ENCODE peak calls at places on chromosomes 2 and 18, in nine cellular contexts. L, Z, R, O, G, V, Y, F and H are unnamed samples.

GRCh38 chr2:2644040-2644439 is 313.0 kb upstream of the MYT1L start:
- DNase-seq in V (no peak), R (no peak), G (no peak), F (no peak), Y (no peak), O (no peak), Z (no peak), L (no peak), H (no peak)

GRCh38 chr2:120470041-120470716 is 124.2 kb downstream of the INHBB start:
- DNase-seq in V (peak; percentile 69), F (peak; percentile 91), L (no peak), G (no peak), Y (peak; percentile 83), Z (peak; percentile 93), O (peak; percentile 84), R (peak; percentile 89), H (no peak)

GRCh38 chr2:235903803-235904637 is 264.2 kb downstream of the GBX2 start:
- DNase-seq in L (no peak), O (no peak), Z (no peak), V (no peak), G (no peak), R (no peak), F (no peak), Y (no peak), H (no peak)

GRCh38 chr18:79546781-79547272 is 132.8 kb upstream of the CTDP1 start:
- DNase-seq in Y (no peak), V (no peak), Z (no peak), R (no peak), G (no peak), L (no peak), F (no peak), O (peak; percentile 6), H (no peak)

GRCh38 chr2:233816334-233816733 is 38.0 kb downstream of the HJURP start:
- DNase-seq in Y (no peak), O (no peak), Z (no peak), F (no peak), L (no peak), R (no peak), G (no peak), V (no peak), H (no peak)

GRCh38 chr2:238167761-238168160 is 9.0 kb downstream of the ERFE start:
- DNase-seq in F (peak; percentile 33), R (no peak), Y (no peak), O (no peak), V (no peak), L (no peak), Z (peak; percentile 50), G (no peak), H (no peak)

GRCh38 chr2:1721706-1722483 is 22.4 kb downstream of the PXDN start:
- DNase-seq in O (no peak), Z (peak; percentile 93), R (no peak), L (no peak), F (peak; percentile 98), V (no peak), Y (peak; percentile 11), G (no peak), H (no peak)

GRCh38 chr2:188089896-188090295 is 201.8 kb upstream of the GULP1 start:
- DNase-seq in R (no peak), Y (no peak), L (no peak), V (no peak), F (peak; percentile 39), Z (peak; percentile 54), O (no peak), G (no peak), H (no peak)

GRCh38 chr18:50623694-50624352 is 63.9 kb downstream of the MAPK4 start:
- DNase-seq in O (no peak), Z (no peak), R (no peak), V (no peak), F (no peak), G (no peak), Y (no peak), L (no peak), H (no peak)

GRCh38 chr2:121965666-121966065 is 210.2 kb downstream of the TSN start:
- DNase-seq in O (no peak), G (no peak), V (no peak), L (no peak), Z (no peak), Y (no peak), R (no peak), F (no peak), H (no peak)

GRCh38 chr2:27888790-27889189 is 1.4 kb downstream of the RBKS start:
- DNase-seq in O (no peak), L (no peak), F (peak; percentile 72), Z (peak; percentile 47), G (no peak), R (no peak), V (no peak), Y (no peak), H (no peak)

GRCh38 chr2:134897932-134898331 is 20.7 kb upstream of the CCNT2 start:
- DNase-seq in F (no peak), R (no peak), G (no peak), Y (no peak), L (no peak), V (no peak), O (no peak), Z (peak; percentile 37), H (no peak)
- TF ChIP-seq CTCF in F (peak; percentile 16), R (peak; percentile 66), G (no peak), Y (peak; percentile 58), L (no peak), V (no peak), O (no peak), Z (peak; percentile 36), H (peak; percentile 36)

GRCh38 chr2:224161712-224162111 is 122.6 kb upstream of the SERPINE2 start:
- DNase-seq in F (no peak), G (no peak), Y (no peak), Z (no peak), O (no peak), L (no peak), R (no peak), V (no peak), H (no peak)

GRCh38 chr2:224165901-224166319 is 126.8 kb upstream of the SERPINE2 start:
- DNase-seq in F (peak; percentile 70), L (no peak), Z (no peak), V (no peak), G (no peak), R (no peak), Y (no peak), O (no peak), H (no peak)

GRCh38 chr2:224162122-224162521 is 123.0 kb upstream of the SERPINE2 start:
- DNase-seq in G (no peak), O (no peak), Y (no peak), V (no peak), F (peak; percentile 87), R (no peak), Z (peak; percentile 59), L (no peak), H (no peak)

GRCh38 chr2:224160917-224161316 is 121.8 kb upstream of the SERPINE2 start:
- DNase-seq in L (no peak), Y (peak; percentile 46), F (peak; percentile 69), V (no peak), Z (no peak), G (no peak), R (no peak), O (peak; percentile 35), H (no peak)

DNA sequence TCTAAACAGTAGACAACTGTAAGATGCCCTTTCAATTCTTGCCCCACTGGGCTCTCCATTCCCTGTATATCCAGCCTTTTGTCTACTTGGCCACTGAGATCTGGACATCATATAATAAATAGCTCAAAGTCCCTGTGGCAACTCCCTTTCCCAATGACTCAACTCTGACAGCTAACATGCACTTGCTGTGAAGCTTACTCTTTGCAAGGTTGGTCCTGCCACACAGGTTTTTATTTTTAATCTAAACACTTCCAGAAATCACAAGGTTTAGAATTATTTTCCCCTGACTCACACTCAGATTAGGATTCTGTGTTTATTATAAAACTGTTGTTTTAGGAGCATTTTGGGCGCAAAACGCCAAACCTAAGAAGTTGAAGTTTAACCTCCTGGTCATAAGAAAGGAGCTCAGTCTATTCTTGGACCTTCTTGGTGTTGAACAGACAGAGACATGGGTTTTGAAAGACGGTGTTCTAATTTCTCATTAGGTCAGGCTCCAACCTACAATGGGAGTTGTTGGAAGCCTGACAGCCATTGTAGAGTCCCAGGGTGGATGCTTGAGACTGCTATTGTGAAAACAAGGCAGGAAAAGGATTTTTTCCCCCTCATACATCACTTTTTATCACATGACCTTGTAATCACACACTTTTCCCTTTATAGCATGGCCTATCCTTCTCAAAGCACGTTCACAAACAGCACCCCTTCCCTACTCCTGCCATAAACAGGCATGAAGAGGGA is 124.7 kb upstream of the SERPINE2 start:
- DNase-seq in G (no peak), Y (no peak), Z (peak; percentile 23), L (no peak), O (no peak), R (peak; percentile 31), V (no peak), F (peak; percentile 87), H (no peak)
- TF ChIP-seq CTCF in G (no peak), Y (no peak), Z (no peak), L (no peak), O (no peak), R (no peak), V (no peak), F (no peak), H (no peak)

DNA sequence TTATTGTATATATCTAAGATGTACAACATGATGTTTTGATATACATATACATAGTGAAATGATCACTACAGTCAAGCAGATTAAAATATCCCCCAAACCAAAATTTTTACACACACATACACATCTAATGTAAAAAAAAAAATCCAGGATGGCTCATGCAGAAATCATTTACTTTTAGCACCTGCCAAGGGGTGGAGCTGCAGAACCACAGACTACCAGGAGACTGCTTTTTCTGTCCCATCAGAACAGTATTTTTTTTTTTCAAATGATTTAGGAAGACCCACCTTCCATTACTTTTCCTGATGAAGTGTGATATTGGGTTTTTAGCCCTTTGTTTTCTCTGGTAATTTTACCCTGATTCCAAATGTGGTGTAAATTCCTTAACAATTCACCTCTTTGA is 61.9 kb downstream of the AQP4 start:
- DNase-seq in Z (no peak), L (no peak), O (no peak), V (no peak), F (no peak), G (no peak), Y (no peak), R (no peak), H (no peak)
- TF ChIP-seq CTCF in Z (no peak), L (peak; percentile 8), O (no peak), V (no peak), F (no peak), G (no peak), Y (no peak), R (no peak), H (no peak)

GRCh38 chr2:13034861-13035260 is 318.1 kb downstream of the TRIB2 start:
- DNase-seq in F (peak; percentile 39), Y (no peak), R (no peak), L (no peak), V (no peak), O (no peak), G (no peak), Z (peak; percentile 23), H (no peak)

GRCh38 chr2:13035866-13036265 is 319.1 kb downstream of the TRIB2 start:
- DNase-seq in F (no peak), V (no peak), G (no peak), L (peak; percentile 44), R (no peak), Y (no peak), O (no peak), Z (no peak), H (no peak)

DNA sequence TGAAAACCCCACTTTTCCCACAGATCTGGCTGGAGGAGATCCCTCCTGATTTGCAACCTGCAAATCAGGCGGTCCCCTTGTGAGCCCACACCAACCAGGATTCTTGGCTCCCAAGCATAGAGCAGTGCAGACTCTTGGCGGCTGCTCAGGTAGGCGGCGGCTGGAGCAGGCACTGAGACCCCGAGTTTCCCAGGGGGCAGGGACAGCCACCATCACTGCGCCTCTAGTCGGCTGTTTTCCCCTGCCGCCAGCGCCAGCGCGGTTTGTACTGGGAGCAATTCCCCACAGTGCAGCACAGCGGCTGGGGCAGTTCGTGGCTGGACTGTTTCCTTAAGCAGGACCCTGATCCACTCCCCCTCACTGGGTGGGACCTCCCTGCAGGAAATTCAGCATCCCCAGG is 323.3 kb downstream of the TRIB2 start:
- DNase-seq in O (no peak), G (no peak), V (no peak), R (no peak), Y (no peak), L (no peak), F (no peak), Z (no peak), H (no peak)
- TF ChIP-seq CTCF in O (no peak), G (no peak), V (no peak), R (no peak), Y (no peak), L (no peak), F (no peak), Z (no peak), H (no peak)